ENCODE peak calls at places on chromosome X, in eight cellular contexts. D is sigmoid colon, Z is heart left ventricle, G is left ventricle myocardium inferior, L is breast epithelium, E is cardiac muscle cell, J is MM.1S, K is astrocyte. Q is an unnamed sample. For H3K9me3, the result is how much of the 10 kb centered on the place peaks cover.

GRCh38 chrX:154308108-154308946 is 12.7 kb downstream of the TKTL1 start:
- DNase-seq in K (no peak), Z (peak), D (peak), J (peak), G (peak), E (peak), L (peak), Q (peak)

GRCh38 chrX:47573334-47574095 is 8.7 kb upstream of the TIMP1 start:
- DNase-seq in Z (peak), J (no peak), L (no peak), K (peak), D (peak), E (peak), G (peak), Q (no peak)

GRCh38 chrX:130111220-130111934 is 1.1 kb upstream of the ELF4 start:
- DNase-seq in D (no peak), E (peak), J (no peak), K (no peak), L (no peak), G (no peak), Z (no peak), Q (no peak)

GRCh38 chrX:71666240-71667223 is 814 bp upstream of the LOC101059915 start:
- DNase-seq in G (no peak), L (no peak), E (no peak), D (no peak), K (no peak), Z (no peak), J (no peak), Q (no peak)

GRCh38 chrX:25754399-25754798 is 383.7 kb upstream of the MAGEB18 start:
- DNase-seq in L (no peak), Z (no peak), J (no peak), E (no peak), K (no peak), D (no peak), G (no peak), Q (no peak)

GRCh38 chrX:78024349-78025108 is 55.1 kb upstream of the PGAM4 start:
- DNase-seq in L (no peak), E (no peak), Z (no peak), K (no peak), G (peak), J (peak), D (no peak), Q (no peak)

GRCh38 chrX:41317487-41318208 is 16.3 kb upstream of the DDX3X start:
- DNase-seq in D (no peak), K (no peak), J (no peak), Z (no peak), G (no peak), L (no peak), E (no peak), Q (no peak)

GRCh38 chrX:38282044-38282443 is 45.3 kb downstream of the RPGR start:
- DNase-seq in J (no peak), K (no peak), D (no peak), Z (no peak), G (peak), E (peak), L (no peak), Q (no peak)

GRCh38 chrX:72057331-72057730 is 74.4 kb downstream of the RTL5 start:
- DNase-seq in E (no peak), D (no peak), K (no peak), Z (no peak), J (no peak), L (no peak), G (no peak), Q (no peak)

GRCh38 chrX:19440713-19441112 is 74.6 kb downstream of the MAP3K15 start:
- DNase-seq in G (no peak), D (no peak), L (no peak), J (no peak), Z (no peak), K (peak), E (no peak), Q (no peak)

GRCh38 chrX:153779891-153780677 is 757 bp upstream of the SRPK3 start:
- DNase-seq in E (no peak), K (no peak), Z (peak), D (no peak), J (no peak), G (no peak), L (no peak), Q (no peak)

GRCh38 chrX:88135735-88136134 is 611.3 kb upstream of the CPXCR1 start:
- DNase-seq in J (peak), E (peak), G (no peak), Z (no peak), K (no peak), L (no peak), D (no peak), Q (no peak)

GRCh38 chrX:19746919-19747671 is 140.3 kb downstream of the SH3KBP1 start:
- DNase-seq in D (no peak), L (no peak), J (no peak), K (no peak), G (no peak), Z (no peak), E (no peak), Q (no peak)

GRCh38 chrX:149687991-149688390 is 23.9 kb upstream of the MAGEA11 start:
- DNase-seq in E (no peak), K (no peak), D (no peak), Z (no peak), J (no peak), L (no peak), G (no peak), Q (no peak)

GRCh38 chrX:21993265-21993664 is 38.9 kb upstream of the PHEX start:
- DNase-seq in E (no peak), D (peak), Z (peak), L (no peak), J (no peak), K (no peak), G (peak), Q (no peak)

GRCh38 chrX:96440941-96441340 is 243.7 kb upstream of the DIAPH2 start:
- DNase-seq in Z (no peak), E (no peak), D (no peak), J (no peak), L (no peak), G (no peak), K (no peak), Q (no peak)

GRCh38 chrX:118370921-118371624 is 25.2 kb downstream of the WDR44 start:
- DNase-seq in L (no peak), E (no peak), G (no peak), Z (no peak), D (no peak), K (peak), J (no peak), Q (no peak)

GRCh38 chrX:110600745-110601310 is 194.8 kb downstream of the CHRDL1 start:
- DNase-seq in L (no peak), J (no peak), K (no peak), E (no peak), G (no peak), D (no peak), Z (no peak), Q (no peak)

GRCh38 chrX:8783100-8784098 is 17.8 kb downstream of the FAM9A start:
- DNase-seq in G (no peak), D (no peak), L (no peak), E (no peak), K (no peak), Z (no peak), J (peak), Q (no peak)

GRCh38 chrX:22526339-22526738 is 253.6 kb downstream of the CBLL2 start:
- DNase-seq in Z (no peak), K (peak), J (no peak), E (no peak), L (no peak), G (no peak), D (no peak), Q (no peak)

GRCh38 chrX:70664726-70665125 is 220.1 kb downstream of the DLG3 start:
- DNase-seq in D (no peak), Z (no peak), E (peak), K (peak), J (peak), G (no peak), L (no peak), Q (no peak)

DNA sequence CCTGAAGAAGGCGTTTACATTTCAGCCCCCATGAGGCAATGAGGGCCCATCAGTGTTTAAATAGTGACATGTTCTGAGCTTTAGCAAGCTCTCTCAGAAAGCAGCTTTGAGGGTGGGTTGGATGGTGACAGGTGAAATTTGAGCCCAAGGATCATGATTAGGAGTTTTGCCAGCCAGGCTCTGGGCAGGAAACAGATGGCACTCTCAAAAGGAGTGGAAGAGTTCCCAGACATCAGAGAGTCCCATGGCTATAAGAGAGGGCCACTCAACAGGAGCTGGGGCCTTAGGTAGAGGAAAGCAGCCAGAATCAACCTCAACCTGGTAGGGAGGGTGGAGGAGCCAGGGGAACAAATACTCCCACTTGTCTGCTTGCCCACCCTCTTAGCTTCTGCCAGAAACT is 499.8 kb downstream of the MID1IP1 start:
- DNase-seq in J (no peak), G (no peak), D (no peak), E (no peak), L (no peak), Z (no peak), K (no peak), Q (no peak)
- H3K9me3 ChIP-seq in J (under half), G (under half), D (under half), E (under half), L (under half), Z (under half), K (under half), Q (under half)

GRCh38 chrX:76796311-76796710 is 368.8 kb downstream of the MAGEE1 start:
- DNase-seq in K (no peak), G (no peak), E (no peak), L (no peak), J (no peak), Z (no peak), D (no peak), Q (no peak)
- H3K9me3 ChIP-seq in K (under half), G (under half), E (under half), L (under half), J (under half), Z (under half), D (under half), Q (under half)

GRCh38 chrX:17161991-17162390 is 213.0 kb upstream of the NHS start:
- DNase-seq in L (no peak), G (no peak), Z (no peak), D (no peak), K (no peak), E (no peak), J (no peak), Q (no peak)

GRCh38 chrX:17164079-17164478 is 210.9 kb upstream of the NHS start:
- DNase-seq in L (no peak), Z (no peak), J (no peak), D (no peak), E (no peak), K (no peak), G (no peak), Q (no peak)

GRCh38 chrX:17164936-17165335 is 210.1 kb upstream of the NHS start:
- DNase-seq in L (no peak), E (no peak), G (no peak), K (peak), J (no peak), Z (no peak), D (no peak), Q (no peak)

DNA sequence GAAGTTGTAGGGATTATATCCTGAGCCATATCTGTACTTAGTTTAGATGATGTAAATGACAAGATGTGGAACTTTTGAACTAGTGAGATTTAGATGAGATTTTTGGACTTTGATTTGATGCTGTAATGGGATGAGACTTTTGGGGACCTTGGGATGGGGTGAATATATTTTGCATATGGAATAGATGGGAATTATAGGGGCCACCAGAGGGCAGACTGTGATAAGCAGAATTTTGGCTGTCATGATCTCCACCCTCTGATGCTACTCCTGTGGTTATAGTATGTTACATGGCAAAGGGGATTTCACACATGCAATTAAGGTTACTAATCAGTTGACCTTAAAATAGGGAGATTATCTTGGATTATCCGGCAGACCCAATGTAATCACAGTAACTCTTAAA is 214.0 kb upstream of the NHS start:
- DNase-seq in D (no peak), L (no peak), E (no peak), K (no peak), J (no peak), Z (no peak), G (no peak), Q (no peak)
- H3K9me3 ChIP-seq in D (under half), L (under half), E (under half), K (under half), J (under half), Z (under half), G (under half), Q (under half)

GRCh38 chrX:140501940-140502468 is 2.9 kb downstream of the SOX3 start:
- DNase-seq in G (no peak), L (no peak), Z (no peak), J (no peak), E (no peak), K (no peak), D (no peak), Q (no peak)

GRCh38 chrX:140503714-140504351 is 1.0 kb downstream of the SOX3 start:
- DNase-seq in J (no peak), Z (no peak), D (no peak), E (peak), G (no peak), L (no peak), K (peak), Q (no peak)

GRCh38 chrX:140504371-140505324 is at the start of gene SOX3:
- DNase-seq in E (no peak), D (no peak), G (no peak), K (peak), L (no peak), J (no peak), Z (no peak), Q (no peak)

GRCh38 chrX:140502491-140503229 is 2.2 kb downstream of the SOX3 start:
- DNase-seq in G (no peak), E (peak), J (no peak), K (no peak), Z (no peak), L (no peak), D (no peak), Q (no peak)

GRCh38 chrX:140503230-140503585 is 1.7 kb downstream of the SOX3 start:
- DNase-seq in G (no peak), K (no peak), E (no peak), D (no peak), Z (no peak), L (no peak), J (no peak), Q (no peak)
- H3K9me3 ChIP-seq in G (under half), K (under half), E (under half), D (under half), Z (under half), L (under half), J (under half), Q (under half)

DNA sequence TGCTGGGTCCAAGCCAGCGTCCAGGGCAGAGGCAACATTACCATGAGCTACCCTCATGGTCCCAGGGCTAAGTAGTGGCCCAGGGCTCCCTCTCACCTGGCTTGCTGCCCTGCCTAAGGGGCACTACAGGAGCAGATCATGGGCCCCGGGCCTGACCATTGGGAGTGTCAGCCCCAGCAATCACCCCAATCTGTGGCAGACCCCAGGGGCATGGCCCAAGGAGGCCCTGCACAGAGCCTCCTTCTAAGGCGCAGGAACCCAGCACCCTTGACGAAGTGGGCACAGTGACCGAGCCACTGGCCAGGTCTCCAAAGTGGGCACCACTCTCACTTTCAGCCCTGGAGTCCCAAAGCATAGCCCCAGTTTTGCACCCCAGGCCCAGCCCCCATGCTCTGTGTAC is 667.1 kb downstream of the SH3BGRL start:
- DNase-seq in L (no peak), G (no peak), D (no peak), K (no peak), E (no peak), Z (peak), J (no peak), Q (no peak)
- H3K9me3 ChIP-seq in L (half or more), G (under half), D (under half), K (under half), E (under half), Z (under half), J (under half), Q (under half)

DNA sequence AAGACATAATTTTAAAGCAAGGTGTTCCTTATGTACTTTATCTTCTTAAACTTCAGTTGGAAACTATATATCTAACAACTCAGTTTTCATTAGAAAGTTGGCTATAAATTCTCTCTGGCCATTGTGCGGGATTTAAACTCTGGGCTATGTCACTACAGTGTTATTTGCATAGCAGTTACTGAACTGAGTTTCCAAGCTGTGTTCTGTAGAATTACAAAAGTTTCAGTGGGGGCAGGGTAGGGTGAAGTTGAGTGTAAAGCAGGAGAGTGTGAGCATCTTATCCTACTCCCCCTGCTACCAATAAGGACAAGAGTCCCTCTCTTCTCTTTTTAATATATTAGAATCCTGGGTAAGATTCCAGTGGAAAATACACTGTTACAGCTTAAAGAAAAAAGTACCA is 254.5 kb upstream of the SLITRK2 start:
- DNase-seq in D (no peak), Z (no peak), K (no peak), E (no peak), J (no peak), G (no peak), L (no peak), Q (no peak)
- H3K9me3 ChIP-seq in D (under half), Z (under half), K (under half), E (under half), J (under half), G (under half), L (under half), Q (under half)

DNA sequence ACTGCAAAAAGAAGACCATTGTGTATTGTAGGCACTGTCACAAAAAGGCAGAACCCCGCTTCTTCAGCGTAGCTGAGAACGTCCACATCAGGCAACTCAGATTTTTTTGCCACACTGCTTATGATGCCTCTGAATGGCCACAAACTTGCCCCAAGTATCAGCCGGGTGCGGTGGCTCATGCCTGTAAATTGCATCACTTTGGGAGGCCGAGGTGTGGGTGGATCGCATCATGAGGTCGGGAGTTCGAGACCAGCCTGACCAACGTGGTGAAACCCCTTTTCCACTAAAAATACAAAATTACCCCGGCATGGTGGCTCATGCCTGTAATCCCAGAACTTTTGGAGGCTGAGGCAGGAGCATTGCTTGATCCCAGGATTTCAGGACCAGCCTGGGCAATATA is 14.9 kb upstream of the IL3RA start:
- DNase-seq in Z (no peak), J (no peak), K (no peak), L (no peak), E (no peak), G (no peak), D (no peak), Q (no peak)
- H3K9me3 ChIP-seq in Z (under half), J (under half), K (under half), L (under half), E (under half), G (under half), D (under half), Q (under half)

Q was measured in T-helper 17 cell.